ENCODE peak calls at places on chromosome 3, in four cellular contexts. One of them, this sample, is unnamed. For H3K4me1, the result is how much of the 10 kb centered on the place peaks cover.

GRCh38 chr3:24390169-24390821 is 104.4 kb downstream of the THRB start:
- DNase-seq in mammary epithelial cell: no peak
- DNase-seq in CD8-positive, alpha-beta T cell: no peak
- DNase-seq in left ventricle myocardium inferior: no peak
- DNase-seq in this sample: no peak

GRCh38 chr3:55203006-55203405 is 275.1 kb upstream of the LRTM1 start:
- DNase-seq in left ventricle myocardium inferior: no peak
- DNase-seq in mammary epithelial cell: no peak
- DNase-seq in CD8-positive, alpha-beta T cell: no peak
- DNase-seq in this sample: peak

GRCh38 chr3:193014961-193015360 is 97.3 kb upstream of the MB21D2 start:
- DNase-seq in mammary epithelial cell: no peak
- DNase-seq in CD8-positive, alpha-beta T cell: no peak
- DNase-seq in left ventricle myocardium inferior: no peak
- DNase-seq in this sample: no peak

GRCh38 chr3:134605506-134605905 is 45.3 kb downstream of the KY start:
- DNase-seq in mammary epithelial cell: no peak
- DNase-seq in left ventricle myocardium inferior: no peak
- DNase-seq in CD8-positive, alpha-beta T cell: no peak
- DNase-seq in this sample: no peak

GRCh38 chr3:51353131-51353530 is 32.0 kb upstream of the MANF start:
- DNase-seq in mammary epithelial cell: no peak
- DNase-seq in left ventricle myocardium inferior: no peak
- DNase-seq in CD8-positive, alpha-beta T cell: no peak
- DNase-seq in this sample: no peak

GRCh38 chr3:487580-487979 is 291.0 kb downstream of the CHL1 start:
- DNase-seq in CD8-positive, alpha-beta T cell: no peak
- DNase-seq in left ventricle myocardium inferior: no peak
- DNase-seq in mammary epithelial cell: peak
- DNase-seq in this sample: no peak

GRCh38 chr3:18556503-18556902 is 131.4 kb upstream of the SATB1 start:
- DNase-seq in mammary epithelial cell: peak
- DNase-seq in CD8-positive, alpha-beta T cell: peak
- DNase-seq in left ventricle myocardium inferior: no peak
- DNase-seq in this sample: no peak

GRCh38 chr3:106510206-106510605 is 641.4 kb upstream of the CBLB start:
- DNase-seq in left ventricle myocardium inferior: no peak
- DNase-seq in CD8-positive, alpha-beta T cell: no peak
- DNase-seq in mammary epithelial cell: no peak
- DNase-seq in this sample: no peak

GRCh38 chr3:105232536-105232935 is 134.2 kb upstream of the ALCAM start:
- DNase-seq in CD8-positive, alpha-beta T cell: no peak
- DNase-seq in left ventricle myocardium inferior: no peak
- DNase-seq in mammary epithelial cell: no peak
- DNase-seq in this sample: no peak

GRCh38 chr3:30680789-30681188 is 74.4 kb downstream of the TGFBR2 start:
- DNase-seq in CD8-positive, alpha-beta T cell: no peak
- DNase-seq in left ventricle myocardium inferior: peak
- DNase-seq in mammary epithelial cell: no peak
- DNase-seq in this sample: no peak

GRCh38 chr3:186960327-186960726 is 30.0 kb downstream of the ST6GAL1 start:
- DNase-seq in left ventricle myocardium inferior: no peak
- DNase-seq in CD8-positive, alpha-beta T cell: no peak
- DNase-seq in mammary epithelial cell: no peak
- DNase-seq in this sample: no peak

GRCh38 chr3:185779461-185779860 is 45.4 kb downstream of the IGF2BP2 start:
- DNase-seq in mammary epithelial cell: no peak
- DNase-seq in left ventricle myocardium inferior: no peak
- DNase-seq in CD8-positive, alpha-beta T cell: no peak
- DNase-seq in this sample: no peak

GRCh38 chr3:30751610-30752299 is 142.7 kb downstream of the GADL1 start:
- DNase-seq in mammary epithelial cell: peak
- DNase-seq in left ventricle myocardium inferior: peak
- DNase-seq in CD8-positive, alpha-beta T cell: peak
- DNase-seq in this sample: no peak

GRCh38 chr3:127786358-127787070 is 35.8 kb downstream of the MGLL start:
- DNase-seq in mammary epithelial cell: no peak
- DNase-seq in CD8-positive, alpha-beta T cell: no peak
- DNase-seq in left ventricle myocardium inferior: peak
- DNase-seq in this sample: no peak

GRCh38 chr3:140376136-140376889 is 301.6 kb upstream of the TRIM42 start:
- DNase-seq in mammary epithelial cell: no peak
- DNase-seq in CD8-positive, alpha-beta T cell: no peak
- DNase-seq in left ventricle myocardium inferior: no peak
- DNase-seq in this sample: no peak

GRCh38 chr3:170502297-170502696 is 83.6 kb downstream of the SLC7A14 start:
- DNase-seq in left ventricle myocardium inferior: peak
- DNase-seq in mammary epithelial cell: no peak
- DNase-seq in CD8-positive, alpha-beta T cell: no peak
- DNase-seq in this sample: no peak

GRCh38 chr3:28682126-28682525 is 333.5 kb upstream of the AZI2 start:
- DNase-seq in left ventricle myocardium inferior: no peak
- DNase-seq in CD8-positive, alpha-beta T cell: no peak
- DNase-seq in mammary epithelial cell: no peak
- DNase-seq in this sample: no peak

GRCh38 chr3:174035317-174035886 is 637.9 kb downstream of the NLGN1 start:
- DNase-seq in mammary epithelial cell: no peak
- DNase-seq in left ventricle myocardium inferior: no peak
- DNase-seq in CD8-positive, alpha-beta T cell: no peak
- DNase-seq in this sample: no peak

GRCh38 chr3:129327510-129327909 is 48.8 kb downstream of the HMCES start:
- DNase-seq in mammary epithelial cell: no peak
- DNase-seq in CD8-positive, alpha-beta T cell: no peak
- DNase-seq in left ventricle myocardium inferior: no peak
- DNase-seq in this sample: no peak

GRCh38 chr3:129324855-129325254 is 46.2 kb downstream of the HMCES start:
- DNase-seq in CD8-positive, alpha-beta T cell: no peak
- DNase-seq in left ventricle myocardium inferior: no peak
- DNase-seq in mammary epithelial cell: no peak
- DNase-seq in this sample: no peak

GRCh38 chr3:129326591-129326990 is 47.9 kb downstream of the HMCES start:
- DNase-seq in mammary epithelial cell: no peak
- DNase-seq in CD8-positive, alpha-beta T cell: no peak
- DNase-seq in left ventricle myocardium inferior: no peak
- DNase-seq in this sample: no peak

GRCh38 chr3:129325383-129325782 is 46.7 kb downstream of the HMCES start:
- DNase-seq in CD8-positive, alpha-beta T cell: no peak
- DNase-seq in mammary epithelial cell: no peak
- DNase-seq in left ventricle myocardium inferior: no peak
- DNase-seq in this sample: no peak

DNA sequence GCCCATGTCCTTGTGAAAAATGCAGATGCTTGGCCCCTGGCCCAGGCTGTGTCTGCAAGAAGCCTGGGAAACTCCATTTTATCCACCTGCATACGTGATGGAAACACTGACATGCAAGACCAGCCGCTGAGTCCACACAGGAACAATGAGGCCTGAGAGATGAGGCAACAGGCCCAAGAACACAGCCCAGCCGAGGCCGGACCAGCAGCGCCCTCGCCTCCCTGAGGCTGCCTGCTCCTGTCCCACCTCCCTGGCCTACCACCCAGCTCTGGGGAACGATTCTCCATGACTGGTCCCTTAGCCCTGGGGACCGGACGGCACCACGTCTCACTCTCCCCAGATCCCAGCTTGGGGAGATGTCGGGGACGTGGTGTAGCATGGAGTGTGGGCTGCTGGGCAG is 47.5 kb downstream of the HMCES start:
- DNase-seq in CD8-positive, alpha-beta T cell: no peak
- DNase-seq in mammary epithelial cell: no peak
- DNase-seq in left ventricle myocardium inferior: no peak
- DNase-seq in this sample: no peak
- H3K4me1 ChIP-seq in CD8-positive, alpha-beta T cell: under half
- H3K4me1 ChIP-seq in mammary epithelial cell: under half
- H3K4me1 ChIP-seq in left ventricle myocardium inferior: under half
- H3K4me1 ChIP-seq in this sample: under half

GRCh38 chr3:64530434-64531049 is 157.3 kb downstream of the ADAMTS9 start:
- DNase-seq in mammary epithelial cell: peak
- DNase-seq in left ventricle myocardium inferior: no peak
- DNase-seq in CD8-positive, alpha-beta T cell: no peak
- DNase-seq in this sample: peak

GRCh38 chr3:64539451-64540196 is 148.2 kb downstream of the ADAMTS9 start:
- DNase-seq in mammary epithelial cell: no peak
- DNase-seq in CD8-positive, alpha-beta T cell: no peak
- DNase-seq in left ventricle myocardium inferior: no peak
- DNase-seq in this sample: no peak

DNA sequence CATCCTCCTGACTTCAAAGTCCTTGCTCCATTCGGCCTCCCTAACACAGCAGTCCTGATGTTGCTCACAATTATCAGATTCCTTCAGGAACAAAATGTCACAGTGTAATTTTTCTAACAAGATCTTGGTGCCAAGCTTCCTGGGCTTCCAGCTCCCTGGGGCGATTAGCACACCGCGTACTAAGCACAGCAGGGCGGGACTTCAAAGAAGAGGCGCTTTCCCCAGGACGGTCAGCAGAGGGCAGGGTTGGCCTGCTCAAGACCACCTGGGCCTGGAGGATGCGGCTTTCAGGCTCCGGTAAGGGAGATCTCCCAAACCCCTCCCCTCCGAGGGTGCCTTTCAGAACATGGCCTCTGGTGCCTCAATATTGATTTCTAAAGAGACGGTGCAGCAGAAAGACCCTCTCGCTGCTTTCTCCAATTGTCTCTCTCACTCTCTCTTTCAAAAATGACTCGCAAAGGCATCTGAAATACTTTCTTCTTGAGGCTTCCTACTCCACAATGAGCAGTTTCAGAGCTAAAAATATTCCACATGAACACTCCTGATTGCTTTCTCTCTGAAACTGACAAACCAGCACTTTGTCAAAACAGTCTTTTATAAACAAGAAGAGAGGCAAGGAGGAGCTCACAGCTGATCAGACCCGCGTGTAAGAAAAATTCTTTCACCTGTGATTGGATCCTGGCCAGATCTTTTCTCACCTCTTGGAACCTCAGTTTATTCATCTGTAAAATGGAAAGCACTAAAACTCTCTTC is 154.1 kb downstream of the ADAMTS9 start:
- DNase-seq in mammary epithelial cell: peak
- DNase-seq in CD8-positive, alpha-beta T cell: no peak
- DNase-seq in left ventricle myocardium inferior: peak
- DNase-seq in this sample: peak
- H3K4me3 ChIP-seq in mammary epithelial cell: no peak
- H3K4me3 ChIP-seq in CD8-positive, alpha-beta T cell: no peak
- H3K4me3 ChIP-seq in left ventricle myocardium inferior: peak
- H3K4me3 ChIP-seq in this sample: no peak

GRCh38 chr3:46993986-46994385 is 14.5 kb downstream of the NBEAL2 start:
- DNase-seq in mammary epithelial cell: no peak
- DNase-seq in left ventricle myocardium inferior: no peak
- DNase-seq in CD8-positive, alpha-beta T cell: no peak
- DNase-seq in this sample: no peak
- H3K4me1 ChIP-seq in mammary epithelial cell: under half
- H3K4me1 ChIP-seq in left ventricle myocardium inferior: under half
- H3K4me1 ChIP-seq in CD8-positive, alpha-beta T cell: under half
- H3K4me1 ChIP-seq in this sample: under half

DNA sequence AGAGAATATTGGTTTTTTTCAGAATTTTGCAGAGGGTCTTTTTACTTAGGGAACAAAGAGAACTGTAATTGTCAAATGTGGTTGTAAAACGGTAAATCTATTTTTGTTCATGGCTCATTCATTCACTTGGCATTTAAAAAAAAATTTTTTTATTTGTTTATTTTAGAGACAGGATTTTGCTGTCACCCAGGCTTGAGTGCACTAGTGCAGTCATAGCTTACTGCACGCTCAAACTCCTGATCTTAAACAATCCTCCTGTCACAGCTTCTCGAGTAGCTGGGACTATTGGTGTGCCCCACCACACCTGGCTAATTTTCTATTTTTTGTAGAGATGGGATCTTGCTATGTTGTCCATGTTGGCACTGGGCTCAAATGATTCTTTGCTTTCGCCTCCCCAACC is 301.8 kb downstream of the LPP start:
- DNase-seq in left ventricle myocardium inferior: no peak
- DNase-seq in CD8-positive, alpha-beta T cell: no peak
- DNase-seq in mammary epithelial cell: no peak
- DNase-seq in this sample: no peak
- H3K4me3 ChIP-seq in left ventricle myocardium inferior: no peak
- H3K4me3 ChIP-seq in CD8-positive, alpha-beta T cell: no peak
- H3K4me3 ChIP-seq in mammary epithelial cell: no peak
- H3K4me3 ChIP-seq in this sample: no peak

DNA sequence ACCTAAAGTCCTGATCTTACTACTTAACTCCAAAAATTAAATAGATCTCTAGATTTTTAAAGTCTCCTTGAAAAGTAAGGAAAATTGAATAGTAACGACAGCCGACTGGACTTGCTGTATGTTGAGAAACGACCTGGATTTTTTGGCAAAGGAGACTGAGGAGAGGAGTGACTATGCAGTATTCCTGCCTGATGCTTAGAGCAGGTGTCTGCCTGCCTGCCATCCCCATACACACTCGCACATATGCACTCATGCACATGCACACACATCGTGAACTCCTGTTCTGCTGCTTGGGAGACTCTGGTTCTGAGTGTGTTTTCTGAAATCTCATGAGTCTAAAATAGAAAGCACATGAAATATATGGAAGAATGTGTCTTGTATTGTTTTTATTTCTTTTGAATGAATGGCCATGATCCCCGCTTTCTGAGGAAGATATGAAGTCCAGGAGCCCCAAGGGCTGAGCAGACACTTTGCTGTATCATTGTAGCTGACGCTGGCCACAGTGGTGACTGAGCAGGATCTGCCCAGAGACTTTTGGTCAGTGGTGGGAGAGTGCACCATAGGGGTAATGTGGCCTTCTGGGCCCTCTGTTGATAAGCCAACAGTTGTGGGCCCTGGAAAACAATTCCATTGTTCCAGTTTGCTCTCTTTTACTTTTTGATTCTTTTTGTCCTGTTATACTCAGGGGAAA is 16.4 kb downstream of the GYG1 start:
- DNase-seq in CD8-positive, alpha-beta T cell: no peak
- DNase-seq in mammary epithelial cell: no peak
- DNase-seq in left ventricle myocardium inferior: no peak
- DNase-seq in this sample: no peak
- H3K4me1 ChIP-seq in CD8-positive, alpha-beta T cell: under half
- H3K4me1 ChIP-seq in mammary epithelial cell: under half
- H3K4me1 ChIP-seq in left ventricle myocardium inferior: under half
- H3K4me1 ChIP-seq in this sample: under half

DNA sequence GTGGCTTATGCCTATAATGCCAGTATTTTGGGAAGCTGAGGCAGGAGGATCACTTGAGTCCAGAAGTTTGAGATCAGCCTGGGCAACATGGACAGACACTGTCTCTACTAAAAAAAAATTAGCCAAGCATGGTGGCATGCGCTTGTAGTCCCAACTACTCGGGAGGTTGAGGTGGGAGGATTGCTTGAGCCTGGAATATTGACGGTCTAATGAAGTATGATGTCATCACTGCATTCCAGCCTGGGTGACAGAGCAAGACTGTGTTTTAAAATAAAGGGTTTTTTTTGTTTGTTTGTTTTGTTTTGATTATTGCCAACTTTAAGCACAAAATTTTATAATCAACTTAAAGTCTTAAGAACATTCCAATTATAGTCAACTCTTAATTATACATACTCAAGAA is 6.8 kb downstream of the PLSCR1 start:
- DNase-seq in CD8-positive, alpha-beta T cell: no peak
- DNase-seq in left ventricle myocardium inferior: no peak
- DNase-seq in mammary epithelial cell: no peak
- DNase-seq in this sample: no peak
- H3K4me3 ChIP-seq in CD8-positive, alpha-beta T cell: no peak
- H3K4me3 ChIP-seq in left ventricle myocardium inferior: no peak
- H3K4me3 ChIP-seq in mammary epithelial cell: no peak
- H3K4me3 ChIP-seq in this sample: no peak

This sample was measured in PC-9.